ENCODE peak calls at places on chromosomes 3 and 15, in eight cellular contexts. R is GM23338, X is left ventricle myocardium inferior, Q is adrenal gland, O is lower lobe of right lung, Y is tibial nerve, T is lung, I is tibial artery. U is an unnamed sample.
A peak's percentile ranks its signal among the peaks of the same experiment; 100 is the strongest.

GRCh38 chr3:135304378-135304777 is 509.3 kb downstream of the EPHB1 start:
- DNase-seq in Y (no peak), R (no peak), T (no peak), O (no peak), I (no peak), Q (no peak), X (no peak), U (no peak)

GRCh38 chr15:65304393-65305143 is at the start of gene RNU5B-1:
- DNase-seq in O (peak; percentile 69), I (no peak), T (peak; percentile 69), R (peak; percentile 95), X (peak; percentile 27), Y (peak; percentile 46), Q (peak; percentile 79), U (peak; percentile 97)

GRCh38 chr3:87120850-87121249 is 106.3 kb upstream of the CHMP2B start:
- DNase-seq in Q (no peak), I (no peak), R (peak; percentile 59), X (no peak), T (no peak), O (no peak), Y (no peak), U (no peak)

GRCh38 chr15:66952756-66953522 is 112.5 kb upstream of the SMAD3 start:
- DNase-seq in R (no peak), Y (no peak), X (no peak), T (no peak), O (no peak), Q (no peak), I (no peak), U (no peak)

GRCh38 chr3:197001972-197002700 is 27.5 kb downstream of the MELTF start:
- DNase-seq in O (no peak), Y (no peak), Q (peak; percentile 29), T (no peak), R (peak; percentile 42), I (peak; percentile 66), X (peak; percentile 21), U (no peak)

GRCh38 chr3:46067401-46067800 is 40.1 kb upstream of the XCR1 start:
- DNase-seq in Q (no peak), O (no peak), T (no peak), R (no peak), I (no peak), Y (no peak), X (no peak), U (no peak)

GRCh38 chr3:183745300-183746098 is 47.9 kb downstream of the YEATS2 start:
- DNase-seq in X (no peak), O (no peak), R (peak; percentile 82), T (no peak), Y (no peak), Q (no peak), I (no peak), U (peak; percentile 56)

GRCh38 chr3:69197922-69198540 is 75.6 kb upstream of the LMOD3 start:
- DNase-seq in X (no peak), Q (no peak), Y (no peak), I (no peak), O (no peak), R (no peak), T (no peak), U (no peak)

GRCh38 chr15:31262143-31262530 is 64.5 kb upstream of the KLF13 start:
- DNase-seq in Q (peak; percentile 10), Y (no peak), R (no peak), I (peak; percentile 43), T (no peak), O (no peak), X (no peak), U (no peak)

GRCh38 chr3:142210144-142210543 is 15.2 kb downstream of the GK5 start:
- DNase-seq in R (no peak), X (no peak), Y (no peak), Q (no peak), T (no peak), O (no peak), I (no peak), U (no peak)

GRCh38 chr3:148077318-148077923 is 620.3 kb upstream of the AGTR1 start:
- DNase-seq in X (no peak), Y (no peak), R (peak; percentile 69), O (no peak), Q (no peak), T (no peak), I (no peak), U (peak; percentile 22)

GRCh38 chr3:140724856-140725812 is 47.3 kb downstream of the TRIM42 start:
- DNase-seq in O (no peak), X (no peak), R (no peak), Q (no peak), Y (no peak), I (no peak), T (no peak), U (no peak)

GRCh38 chr15:65266469-65266868 is 20.2 kb downstream of the PARP16 start:
- DNase-seq in Y (no peak), Q (no peak), T (no peak), X (no peak), R (no peak), I (no peak), O (no peak), U (no peak)

GRCh38 chr3:196268270-196269163 is 19.0 kb downstream of the PCYT1A start:
- DNase-seq in Y (no peak), T (no peak), Q (no peak), X (no peak), I (no peak), O (no peak), R (peak; percentile 48), U (peak; percentile 92)

GRCh38 chr3:159260049-159260662 is 458.3 kb downstream of the MFSD1 start:
- DNase-seq in R (peak; percentile 80), Q (peak; percentile 48), I (no peak), Y (no peak), X (no peak), T (peak; percentile 61), O (no peak), U (peak; percentile 16)

GRCh38 chr3:61008168-61008737 is 243.0 kb downstream of the FHIT start:
- DNase-seq in O (no peak), Q (no peak), X (no peak), T (no peak), I (no peak), R (no peak), Y (no peak), U (no peak)

GRCh38 chr3:152671998-152672649 is 162.8 kb upstream of the P2RY1 start:
- DNase-seq in T (no peak), Y (no peak), X (no peak), R (no peak), O (no peak), I (no peak), Q (no peak), U (no peak)

GRCh38 chr3:34865350-34865749 is 774.0 kb upstream of the ARPP21 start:
- DNase-seq in X (no peak), Y (no peak), I (no peak), T (no peak), R (peak; percentile 42), Q (no peak), O (no peak), U (no peak)

GRCh38 chr3:195162033-195162669 is 108.8 kb downstream of the XXYLT1 start:
- DNase-seq in Y (no peak), R (no peak), O (peak; percentile 63), Q (peak; percentile 59), I (no peak), X (no peak), T (no peak), U (no peak)

GRCh38 chr15:40061212-40061901 is 22.4 kb upstream of the SRP14 start:
- DNase-seq in T (no peak), Y (no peak), O (no peak), Q (no peak), R (no peak), X (no peak), I (peak; percentile 7), U (no peak)

GRCh38 chr15:70324001-70324974 is 226.6 kb upstream of the TLE3 start:
- DNase-seq in Y (no peak), T (no peak), R (no peak), X (no peak), Q (no peak), I (no peak), O (no peak), U (no peak)

GRCh38 chr15:65870889-65871533 is 1.7 kb downstream of the RAB11A start:
- DNase-seq in I (no peak), X (no peak), Y (no peak), Q (no peak), O (no peak), R (peak; percentile 31), T (no peak), U (peak; percentile 6)

GRCh38 chr3:31895471-31895870 is 85.6 kb downstream of the OSBPL10 start:
- DNase-seq in T (no peak), I (no peak), O (no peak), Y (no peak), R (no peak), X (no peak), Q (no peak), U (no peak)
- H3K4me1 ChIP-seq in T (no peaks in the 10 kb centered on the region), I (no peaks in the 10 kb centered on the region), O (peaks cover 11% of the 10 kb centered on the region), Y (peaks cover 4% of the 10 kb centered on the region), R (peaks cover 71% of the 10 kb centered on the region), X (peaks cover 4% of the 10 kb centered on the region), Q (no peaks in the 10 kb centered on the region), U (no peaks in the 10 kb centered on the region)

GRCh38 chr15:89836255-89837133 is 21.8 kb upstream of the ANPEP start:
- DNase-seq in I (no peak), Q (no peak), X (no peak), R (no peak), Y (no peak), O (no peak), T (no peak), U (no peak)
- H3K4me3 ChIP-seq in I (peak overlapping the region; percentile 30), Q (no peak overlapping the region), X (no peak overlapping the region), R (no peak overlapping the region), Y (no peak overlapping the region), O (no peak overlapping the region), T (no peak overlapping the region), U (no peak overlapping the region)

DNA sequence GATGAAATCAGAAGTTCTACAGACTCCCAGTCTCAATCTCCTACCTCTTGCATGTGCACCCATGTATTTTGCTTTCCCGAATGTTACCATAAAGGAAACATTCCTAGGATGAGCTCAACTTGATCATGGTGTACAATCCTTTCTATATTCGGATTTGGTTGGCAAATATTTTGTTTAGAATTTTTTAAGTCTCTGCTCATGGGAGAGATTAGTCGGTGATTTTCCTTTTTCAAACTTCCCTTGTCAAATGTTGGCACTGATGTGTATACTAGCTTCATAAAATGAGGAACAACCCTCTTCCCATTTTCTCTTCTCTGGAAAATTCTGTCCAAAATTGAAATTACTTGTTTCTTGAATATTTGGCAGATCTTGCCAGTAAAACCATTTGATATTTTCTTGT is 317.6 kb upstream of the RASGRP1 start:
- DNase-seq in Q (no peak), T (no peak), I (no peak), O (no peak), X (no peak), Y (no peak), R (no peak), U (no peak)
- H3K27ac ChIP-seq in Q (no peak overlapping the region), T (no peak overlapping the region), I (peak overlapping the region; percentile 2), O (no peak overlapping the region), X (no peak overlapping the region), Y (no peak overlapping the region), R (no peak overlapping the region), U (no peak overlapping the region)

GRCh38 chr15:51619331-51620033 is 3.1 kb downstream of the DMXL2 start:
- DNase-seq in T (peak; percentile 31), X (no peak), I (no peak), O (peak; percentile 72), R (no peak), Q (no peak), Y (no peak), U (no peak)

GRCh38 chr15:51613988-51614387 is 8.6 kb downstream of the DMXL2 start:
- DNase-seq in O (no peak), I (no peak), R (no peak), X (no peak), Q (no peak), Y (no peak), T (no peak), U (no peak)
- H3K4me1 ChIP-seq in O (no peaks in the 10 kb centered on the region), I (no peaks in the 10 kb centered on the region), R (no peaks in the 10 kb centered on the region), X (no peaks in the 10 kb centered on the region), Q (no peaks in the 10 kb centered on the region), Y (no peaks in the 10 kb centered on the region), T (peaks cover 3% of the 10 kb centered on the region), U (no peaks in the 10 kb centered on the region)

U was measured in SJSA1.